ENCODE peak calls at places on chromosomes 5 and 9, in seven cellular contexts. M is neural progenitor cell, B is psoas muscle, V is left ventricle myocardium inferior, C is tibial nerve, S is suprapubic skin, L is thoracic aorta. N is an unnamed sample. For H3K36me3, the result is how much of the 10 kb centered on the place peaks cover.

GRCh38 chr5:147935032-147935431 is 28.7 kb upstream of the C5orf46 start:
- DNase-seq in S (no peak), M (peak), B (no peak), V (no peak), L (no peak), C (no peak), N (no peak)

GRCh38 chr5:66958126-66958983 is 238.2 kb downstream of the CD180 start:
- DNase-seq in L (no peak), V (no peak), S (no peak), M (no peak), B (no peak), C (no peak), N (no peak)

GRCh38 chr5:117463836-117464235 is 889.2 kb upstream of the SEMA6A start:
- DNase-seq in L (no peak), M (no peak), S (no peak), B (no peak), C (no peak), V (no peak), N (no peak)

GRCh38 chr9:35518212-35518917 is 28.5 kb downstream of the RUSC2 start:
- DNase-seq in C (no peak), M (peak), S (no peak), L (no peak), B (peak), V (no peak), N (peak)

GRCh38 chr9:123421211-123421585 is 65.2 kb downstream of the CRB2 start:
- DNase-seq in L (no peak), V (no peak), M (no peak), B (no peak), C (no peak), S (peak), N (no peak)

GRCh38 chr9:93667006-93667405 is 90.6 kb downstream of the PHF2 start:
- DNase-seq in S (peak), C (peak), M (no peak), L (no peak), V (peak), B (peak), N (no peak)

GRCh38 chr9:113223963-113224362 is 2.6 kb downstream of the SLC31A1 start:
- DNase-seq in M (no peak), L (no peak), B (no peak), C (no peak), S (no peak), V (no peak), N (no peak)

GRCh38 chr5:24067208-24067607 is 559.8 kb downstream of the PRDM9 start:
- DNase-seq in S (no peak), C (no peak), B (no peak), L (no peak), M (no peak), V (no peak), N (no peak)

GRCh38 chr5:83162598-83162997 is 85.3 kb downstream of the XRCC4 start:
- DNase-seq in B (no peak), M (no peak), V (no peak), S (no peak), L (no peak), C (no peak), N (no peak)

GRCh38 chr5:133715622-133716021 is 103.3 kb upstream of the FSTL4 start:
- DNase-seq in V (no peak), L (no peak), S (no peak), C (no peak), M (no peak), B (no peak), N (peak)

GRCh38 chr5:179258922-179259730 is 86.1 kb downstream of the ADAMTS2 start:
- DNase-seq in L (no peak), S (peak), C (no peak), B (peak), M (no peak), V (no peak), N (no peak)

GRCh38 chr9:74138182-74138581 is 359.0 kb upstream of the RORB start:
- DNase-seq in M (no peak), S (no peak), V (no peak), L (no peak), C (no peak), B (no peak), N (no peak)

GRCh38 chr5:61752588-61752987 is 420.5 kb downstream of the ZSWIM6 start:
- DNase-seq in V (no peak), L (no peak), B (no peak), C (no peak), M (no peak), S (no peak), N (no peak)

GRCh38 chr9:126017758-126018157 is 270.6 kb downstream of the PBX3 start:
- DNase-seq in S (no peak), B (peak), C (no peak), M (no peak), L (no peak), V (no peak), N (no peak)

GRCh38 chr9:16884952-16885513 is 14.6 kb upstream of the BNC2 start:
- DNase-seq in V (no peak), L (no peak), B (no peak), S (no peak), C (no peak), M (no peak), N (no peak)

GRCh38 chr5:154653418-154653763 is 101.8 kb upstream of the LARP1 start:
- DNase-seq in C (no peak), S (no peak), B (no peak), L (no peak), M (no peak), V (no peak), N (no peak)

GRCh38 chr5:72205431-72206009 is 98.2 kb downstream of the MAP1B start:
- DNase-seq in S (no peak), M (no peak), C (no peak), V (no peak), B (no peak), L (no peak), N (no peak)
- H3K36me3 ChIP-seq in S (under half), M (under half), C (under half), V (half or more), B (under half), L (under half), N (under half)

GRCh38 chr5:73994963-73995362 is 369.0 kb downstream of the ARHGEF28 start:
- DNase-seq in B (no peak), S (no peak), C (no peak), V (no peak), M (no peak), L (no peak), N (no peak)
- TF ChIP-seq CTCF in B (no peak), S (no peak), C (no peak), V (no peak), M (no peak), L (no peak), N (no peak)

DNA sequence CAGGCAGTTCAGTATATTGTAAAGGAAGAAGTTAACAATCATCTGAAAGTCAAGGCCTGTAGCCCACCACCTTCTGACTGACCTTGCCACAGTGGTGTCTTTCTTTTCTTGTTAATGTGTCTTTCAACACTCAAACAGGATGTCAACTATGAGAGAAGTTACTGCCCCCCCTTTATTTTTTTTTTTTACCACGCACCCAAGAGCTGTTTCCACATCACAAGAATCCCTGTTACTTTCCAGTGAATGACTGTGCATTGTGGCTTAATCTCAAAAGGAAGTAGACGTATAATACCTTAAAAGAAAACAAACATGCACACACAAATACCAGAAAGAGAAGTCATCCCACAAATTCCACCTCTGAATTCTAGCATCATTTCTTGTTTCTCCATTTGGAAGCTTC is 201.3 kb downstream of the EFNA5 start:
- DNase-seq in B (no peak), M (no peak), C (no peak), L (no peak), S (no peak), V (no peak), N (no peak)
- H3K27ac ChIP-seq in B (no peak), M (no peak), C (no peak), L (peak), S (peak), V (peak), N (peak)

GRCh38 chr9:136210276-136210675 is 5.3 kb upstream of the LHX3 start:
- DNase-seq in V (no peak), L (no peak), M (no peak), B (peak), C (no peak), S (no peak), N (no peak)
- H3K36me3 ChIP-seq in V (half or more), L (under half), M (under half), B (under half), C (under half), S (half or more), N (under half)

DNA sequence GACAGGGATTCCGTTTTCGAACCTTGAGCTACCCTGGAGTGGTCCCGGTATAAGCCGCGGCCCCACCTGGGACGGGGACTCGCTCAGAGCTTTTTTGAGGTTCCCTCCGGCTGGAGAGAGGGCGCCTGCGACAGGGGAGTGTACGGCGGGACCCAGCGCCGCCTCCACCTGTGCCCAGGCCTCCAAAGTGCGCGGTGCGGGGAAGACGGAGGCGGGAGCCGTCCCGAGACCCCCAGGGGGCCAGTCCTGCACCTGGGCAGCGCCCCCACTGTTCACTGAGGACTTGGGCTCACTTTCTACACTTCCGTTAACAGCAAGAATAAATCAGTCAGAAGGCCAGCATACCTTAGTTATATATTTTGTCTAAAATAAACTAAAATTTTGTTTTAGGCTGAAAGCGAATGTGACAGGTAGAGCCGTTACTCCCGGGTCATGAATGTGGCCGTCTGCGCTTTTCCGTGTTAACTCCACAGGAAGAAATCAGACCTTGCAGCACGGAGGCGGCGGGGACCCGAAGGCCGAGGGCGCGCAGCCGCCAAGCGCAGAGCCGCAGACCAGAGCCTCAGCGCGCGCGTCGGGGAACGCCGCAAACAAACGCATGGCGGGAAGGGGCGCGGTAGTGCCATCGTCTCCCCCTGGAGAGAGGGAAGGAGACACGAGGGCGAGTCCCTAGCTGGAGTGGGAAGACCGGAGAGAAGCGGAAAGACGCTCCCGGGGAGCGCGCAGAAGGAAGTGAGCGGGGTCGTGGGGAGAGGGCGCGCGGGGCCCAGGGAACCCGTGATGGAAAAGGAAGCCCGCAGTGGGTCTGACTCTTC is 14.1 kb downstream of the TRIM7 start:
- DNase-seq in C (no peak), V (peak), B (peak), S (peak), L (no peak), M (peak), N (no peak)
- TF ChIP-seq CTCF in C (no peak), V (peak), B (no peak), S (no peak), L (no peak), M (peak), N (no peak)

GRCh38 chr9:121269888-121270254 is 1.9 kb downstream of the GSN start:
- DNase-seq in L (no peak), S (no peak), C (no peak), B (no peak), M (no peak), V (no peak), N (no peak)
- H3K27ac ChIP-seq in L (peak), S (peak), C (peak), B (peak), M (no peak), V (peak), N (peak)

GRCh38 chr5:95925345-95925744 is 36.3 kb downstream of the ELL2 start:
- DNase-seq in V (no peak), M (no peak), S (no peak), C (no peak), B (no peak), L (no peak), N (no peak)

GRCh38 chr5:95925939-95926338 is 35.7 kb downstream of the ELL2 start:
- DNase-seq in L (no peak), B (no peak), C (no peak), S (no peak), V (no peak), M (no peak), N (no peak)

GRCh38 chr5:95922798-95923197 is 38.9 kb downstream of the ELL2 start:
- DNase-seq in M (no peak), V (no peak), L (no peak), S (no peak), C (no peak), B (no peak), N (no peak)

GRCh38 chr5:95924720-95925119 is 36.9 kb downstream of the ELL2 start:
- DNase-seq in V (no peak), L (no peak), S (no peak), B (no peak), M (no peak), C (no peak), N (no peak)

GRCh38 chr5:95923918-95924559 is 37.6 kb downstream of the ELL2 start:
- DNase-seq in V (no peak), S (no peak), B (no peak), M (no peak), L (no peak), C (no peak), N (no peak)
- H3K36me3 ChIP-seq in V (under half), S (under half), B (under half), M (under half), L (under half), C (under half), N (under half)

DNA sequence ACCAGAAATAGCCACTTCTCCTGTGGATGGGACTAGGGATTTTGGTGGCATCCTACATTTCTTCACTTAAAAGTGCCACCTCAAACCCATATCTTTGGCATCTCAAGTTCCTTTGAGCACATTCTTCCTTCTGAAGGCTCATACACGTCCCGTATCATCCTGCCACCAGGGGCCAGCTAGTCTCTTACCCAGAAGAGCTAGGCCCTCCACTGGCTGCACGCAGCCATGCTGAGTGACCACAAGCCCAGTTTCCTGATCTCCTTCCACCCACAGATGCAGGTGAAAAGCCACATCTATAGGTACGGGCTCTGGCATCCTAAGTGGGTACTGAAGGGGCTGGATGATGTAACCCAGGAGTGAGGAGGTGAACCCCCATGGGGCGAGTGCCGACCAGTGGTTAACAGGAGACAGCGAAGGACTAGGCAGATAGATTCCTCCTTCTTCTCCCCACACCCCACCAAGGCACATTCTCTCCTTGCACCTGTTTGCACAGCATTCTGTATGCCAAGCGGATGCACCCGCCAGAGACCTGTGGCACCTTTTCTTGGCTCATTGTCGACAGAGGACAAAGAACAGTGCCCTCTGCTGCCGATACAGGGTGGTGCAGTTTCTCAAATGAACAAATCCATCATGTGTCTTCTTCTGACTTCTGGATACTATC is 14.4 kb upstream of the SCGB3A1 start:
- DNase-seq in M (peak), L (no peak), C (no peak), S (peak), V (no peak), B (peak), N (peak)
- TF ChIP-seq CTCF in M (peak), L (peak), C (peak), S (peak), V (peak), B (peak), N (peak)

GRCh38 chr9:250625-251024 is 36.0 kb downstream of the DOCK8 start:
- DNase-seq in L (no peak), V (no peak), C (no peak), S (no peak), M (no peak), B (no peak), N (no peak)
- H3K27ac ChIP-seq in L (no peak), V (no peak), C (no peak), S (no peak), M (no peak), B (no peak), N (no peak)

N was measured in lung.